ENCODE peak calls at places on chromosome X, in six cellular contexts. K is CD8-positive, alpha-beta memory T cell; V is activated CD4-positive, alpha-beta T cell treated with anti-CD3 and anti-CD28 coated beads, Interleukin-2, amount 50 U/mL, for 4 hours; I is stimulated activated CD8-positive, alpha-beta memory T cell treated with anti-CD3 and anti-CD28 coated beads, Interleukin-2, amount 100 ng/mL, for 48 hours; B is myocyte; U is fibroblast of gingiva. R is an unnamed sample.

GRCh38 chrX:136816970-136817369 is 36.2 kb upstream of the ARHGEF6 start:
- DNase-seq in V (no peak), K (no peak), B (no peak), U (peak; percentile 17), I (no peak), R (no peak)

GRCh38 chrX:38870386-38870895 is 69.2 kb downstream of the MID1IP1 start:
- DNase-seq in V (no peak), K (no peak), B (no peak), I (no peak), U (no peak), R (peak; percentile 56)

GRCh38 chrX:150664290-150664689 is 28.9 kb upstream of the MTMR1 start:
- DNase-seq in I (no peak), B (peak; percentile 62), U (peak; percentile 41), K (no peak), V (no peak), R (no peak)

GRCh38 chrX:42385730-42386129 is 392.2 kb downstream of the PPP1R2C start:
- DNase-seq in U (no peak), B (no peak), K (no peak), I (no peak), V (no peak), R (no peak)

GRCh38 chrX:16993791-16994318 is 47.4 kb downstream of the REPS2 start:
- DNase-seq in I (no peak), U (no peak), V (no peak), B (no peak), K (no peak), R (no peak)

GRCh38 chrX:70166601-70167590 is 10.4 kb upstream of the DGAT2L6 start:
- DNase-seq in B (no peak), I (no peak), V (no peak), U (peak; percentile 36), K (no peak), R (no peak)

GRCh38 chrX:119155416-119156035 is 27.9 kb upstream of the KIAA1210 start:
- DNase-seq in B (no peak), K (no peak), V (no peak), U (no peak), I (no peak), R (no peak)

GRCh38 chrX:120302434-120302833 is 8.8 kb downstream of the TMEM255A start:
- DNase-seq in K (peak; percentile 77), I (no peak), U (no peak), V (no peak), B (no peak), R (no peak)

GRCh38 chrX:3516051-3516541 is 169.6 kb upstream of the MXRA5 start:
- DNase-seq in U (peak; percentile 84), B (peak; percentile 61), V (no peak), K (no peak), I (no peak), R (no peak)

GRCh38 chrX:21993265-21993664 is 38.9 kb upstream of the PHEX start:
- DNase-seq in V (no peak), U (no peak), K (no peak), I (no peak), B (no peak), R (no peak)